ENCODE peak calls at places on chromosomes 12 and 14, in five cellular contexts. I is SK-N-SH, Q is HCT116, H is H1, A is HepG2. Y is an unnamed sample. For H3K27me3, the result is how much of the 10 kb centered on the place peaks cover.

GRCh38 chr12:53575502-53576264 is 50.5 kb downstream of the ATF7 start:
- DNase-seq in I (no peak), A (no peak), Q (no peak), H (no peak), Y (no peak)

GRCh38 chr14:68140111-68140741 is 320.6 kb downstream of the RAD51B start:
- DNase-seq in A (peak), H (no peak), I (no peak), Q (peak), Y (peak)

GRCh38 chr14:103130965-103131364 is 7.7 kb downstream of the TNFAIP2 start:
- DNase-seq in H (no peak), I (peak), A (no peak), Q (no peak), Y (no peak)

GRCh38 chr14:77071938-77072388 is 26.1 kb upstream of the CIPC start:
- DNase-seq in A (no peak), Q (peak), H (no peak), I (no peak), Y (no peak)

GRCh38 chr14:100143934-100144333 is 15.5 kb downstream of the DEGS2 start:
- DNase-seq in A (no peak), I (no peak), Q (no peak), H (no peak), Y (no peak)

GRCh38 chr14:101839236-101839635 is 77.7 kb downstream of the PPP2R5C start:
- DNase-seq in I (no peak), Q (no peak), H (no peak), A (no peak), Y (no peak)

GRCh38 chr12:54082402-54082892 is 28.8 kb downstream of the HOXC4 start:
- DNase-seq in I (peak), H (no peak), A (no peak), Q (no peak), Y (no peak)

GRCh38 chr14:91911474-91912032 is 35.9 kb downstream of the FBLN5 start:
- DNase-seq in I (peak), H (peak), Q (peak), A (peak), Y (peak)

GRCh38 chr14:69539631-69540410 is 34.9 kb downstream of the CCDC177 start:
- DNase-seq in Q (no peak), I (no peak), A (no peak), H (no peak), Y (no peak)

GRCh38 chr14:72686101-72686500 is 207.8 kb downstream of the DPF3 start:
- DNase-seq in Q (no peak), A (no peak), I (no peak), H (no peak), Y (no peak)

GRCh38 chr12:32644455-32644854 is 34.6 kb upstream of the DNM1L start:
- DNase-seq in Q (no peak), I (no peak), A (no peak), H (no peak), Y (no peak)

GRCh38 chr12:67025543-67026114 is 243.5 kb upstream of the CAND1 start:
- DNase-seq in H (peak), A (peak), Q (no peak), I (peak), Y (peak)

GRCh38 chr12:8032242-8033152 is at the start of gene FOXJ2:
- DNase-seq in Q (no peak), I (peak), H (no peak), A (peak), Y (peak)

GRCh38 chr14:79781882-79782281 is 429.4 kb downstream of the DIO2 start:
- DNase-seq in H (no peak), I (no peak), Q (no peak), A (no peak), Y (no peak)

DNA sequence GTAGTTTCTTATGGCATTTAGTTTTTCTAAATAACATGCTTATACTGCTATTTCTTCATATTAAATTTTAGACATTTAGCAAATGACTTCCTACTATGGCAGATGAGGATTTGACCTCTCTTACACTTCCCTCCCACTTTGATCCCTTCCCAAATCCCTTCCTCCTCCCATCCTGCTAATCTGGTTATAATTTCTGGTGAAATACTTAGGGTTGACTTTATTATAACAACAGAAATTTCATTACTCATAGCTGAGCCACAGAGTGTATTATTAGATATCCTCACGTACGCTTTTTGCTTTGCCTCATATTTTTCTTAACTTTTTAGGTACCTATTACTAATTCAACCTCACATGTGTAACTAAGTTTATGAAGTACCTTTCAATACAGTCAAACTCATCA is 94.5 kb downstream of the SLC41A2 start:
- DNase-seq in I (no peak), Q (no peak), A (no peak), H (no peak), Y (no peak)
- TF ChIP-seq YY1 in I (no peak), Q (no peak), A (no peak), H (no peak), Y (no peak)

GRCh38 chr12:116881325-116881866 is at the start of gene HRK:
- DNase-seq in H (no peak), Q (no peak), I (no peak), A (no peak), Y (no peak)

GRCh38 chr12:116879509-116880212 is 1.6 kb downstream of the HRK start:
- DNase-seq in A (no peak), I (peak), H (no peak), Q (no peak), Y (no peak)

GRCh38 chr12:116878567-116879508 is 2.4 kb downstream of the HRK start:
- DNase-seq in Q (no peak), H (no peak), I (peak), A (no peak), Y (no peak)

GRCh38 chr12:116880817-116881324 is 370 bp downstream of the HRK start:
- DNase-seq in H (peak), I (peak), A (peak), Q (no peak), Y (no peak)

GRCh38 chr12:116880213-116880816 is 926 bp downstream of the HRK start:
- DNase-seq in H (no peak), A (no peak), Q (no peak), I (peak), Y (no peak)
- H3K27me3 ChIP-seq in H (half or more), A (under half), Q (under half), I (under half), Y (half or more)

DNA sequence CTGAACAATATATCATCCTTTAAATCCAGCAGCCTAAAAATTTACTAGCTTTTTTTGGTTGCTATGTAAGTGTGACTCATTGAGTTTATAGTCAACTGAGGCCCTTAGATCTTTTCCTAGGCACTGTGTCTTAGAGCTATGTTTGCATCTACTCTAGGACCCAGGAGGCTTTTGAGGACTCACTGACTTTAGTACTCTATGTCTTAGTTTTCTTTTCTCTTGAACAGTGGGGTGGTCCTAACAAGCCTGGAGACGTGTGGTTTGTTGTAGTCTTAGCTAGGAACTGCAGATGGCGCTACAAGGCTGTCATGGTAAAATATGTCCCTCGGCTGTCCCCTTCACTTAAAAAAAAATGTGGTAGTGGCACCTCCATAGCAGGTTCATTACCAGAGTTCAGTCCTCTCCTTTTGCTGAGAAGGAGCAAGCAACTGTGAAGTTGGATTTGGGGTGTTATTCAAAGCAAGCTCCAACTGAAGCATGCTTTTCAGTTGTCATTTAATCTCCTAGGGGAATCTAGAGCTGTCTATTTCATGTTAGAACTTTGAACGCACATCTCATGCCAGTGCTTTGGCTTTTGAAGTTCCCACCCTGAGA is 8.6 kb upstream of the SPATS2 start:
- DNase-seq in I (peak), H (no peak), A (peak), Q (peak), Y (no peak)
- H3K9ac ChIP-seq in I (peak), H (no peak), A (peak), Q (peak), Y (no peak)

GRCh38 chr14:54567224-54567633 is 301 bp downstream of the SAMD4A start:
- DNase-seq in H (no peak), A (no peak), Q (no peak), I (peak), Y (no peak)

GRCh38 chr14:54567634-54568561 is 970 bp downstream of the SAMD4A start:
- DNase-seq in Q (no peak), A (peak), H (no peak), I (peak), Y (peak)

GRCh38 chr14:54565236-54566151 is 1.4 kb upstream of the SAMD4A start:
- DNase-seq in H (no peak), Q (peak), A (peak), I (peak), Y (peak)

GRCh38 chr14:54566152-54566409 is 847 bp upstream of the SAMD4A start:
- DNase-seq in H (no peak), I (no peak), A (no peak), Q (no peak), Y (no peak)

DNA sequence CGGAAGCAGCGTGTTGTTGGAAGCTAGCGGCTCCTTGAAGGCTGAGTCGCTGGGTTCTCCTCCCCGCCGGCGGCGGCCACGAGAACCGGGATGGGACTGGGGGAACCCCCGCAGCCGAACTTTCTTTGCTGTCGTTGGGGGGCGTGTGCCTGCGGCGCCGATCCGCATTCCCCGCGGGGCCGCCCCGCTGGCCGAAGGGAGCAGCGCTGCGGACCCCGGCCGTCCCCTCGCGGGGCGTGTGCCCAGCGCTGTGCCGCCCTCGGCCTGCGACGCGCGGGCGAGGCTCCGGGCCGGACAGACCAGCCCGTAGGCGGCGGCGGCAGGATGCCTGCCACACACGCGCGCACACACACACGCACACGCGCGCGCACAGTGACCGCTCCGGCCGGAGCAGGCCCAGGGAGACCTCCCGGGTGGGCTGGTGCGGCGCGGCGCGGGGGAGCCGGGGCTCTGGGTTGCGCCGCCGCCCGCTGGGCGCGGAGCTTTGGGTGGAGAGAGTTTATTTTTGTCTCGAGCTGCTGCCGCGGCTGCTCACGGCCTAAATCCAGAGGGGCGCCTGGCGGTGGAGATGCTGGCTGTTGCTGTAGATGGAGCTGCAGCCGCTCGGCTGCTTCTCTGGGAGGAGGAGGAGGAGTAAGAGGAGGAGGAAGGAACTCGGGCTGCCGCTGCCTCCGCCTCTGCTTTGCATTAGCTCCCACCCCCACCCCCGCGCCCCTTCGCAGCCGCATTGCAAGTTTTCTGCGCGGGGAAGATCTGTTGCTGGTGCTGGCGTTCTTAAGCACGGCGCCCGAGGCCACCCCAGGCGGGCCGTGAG is at the start of gene SAMD4A:
- DNase-seq in I (peak), Q (no peak), H (no peak), A (peak), Y (peak)
- TF ChIP-seq YY1 in I (no peak), Q (no peak), H (no peak), A (no peak), Y (no peak)

DNA sequence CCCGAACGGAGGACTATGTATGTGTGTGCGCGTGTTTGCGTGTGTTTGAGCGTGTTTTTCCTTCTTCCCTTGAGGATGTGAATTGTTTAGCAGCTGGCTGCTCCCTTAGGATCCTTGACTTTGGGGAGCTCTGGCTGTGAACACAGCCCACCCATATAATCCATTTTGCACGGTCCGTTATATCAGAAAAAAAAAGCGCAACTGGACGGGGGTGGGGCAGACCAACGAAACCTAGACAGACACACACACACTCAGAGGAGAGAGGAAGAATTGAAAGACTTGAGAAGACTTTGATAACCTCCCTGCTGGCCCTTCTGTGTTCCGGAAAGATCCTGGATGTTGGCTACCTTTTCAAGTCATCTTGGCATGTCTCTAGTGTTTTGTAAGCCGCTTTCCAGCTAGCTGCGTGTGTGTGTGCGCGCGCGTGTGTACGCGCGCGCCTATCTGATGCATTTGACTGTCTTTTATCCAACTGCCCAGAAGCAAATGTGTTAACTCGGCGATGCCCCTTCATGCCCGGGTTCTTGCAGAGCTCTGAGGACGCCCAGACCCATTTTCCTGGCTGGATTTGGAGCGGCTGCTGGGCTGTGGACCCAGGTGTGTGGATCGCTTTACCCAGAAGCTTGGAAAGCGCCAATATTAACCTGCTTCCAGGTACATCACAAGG is 576 bp downstream of the LRFN5 start:
- DNase-seq in H (no peak), A (no peak), Q (no peak), I (no peak), Y (no peak)
- H3K27me3 ChIP-seq in H (under half), A (under half), Q (under half), I (under half), Y (half or more)

GRCh38 chr14:104319489-104320241 is 181.3 kb downstream of the KIF26A start:
- DNase-seq in A (no peak), Q (no peak), I (no peak), H (no peak), Y (no peak)
- H3K9ac ChIP-seq in A (no peak), Q (no peak), I (no peak), H (no peak), Y (no peak)

DNA sequence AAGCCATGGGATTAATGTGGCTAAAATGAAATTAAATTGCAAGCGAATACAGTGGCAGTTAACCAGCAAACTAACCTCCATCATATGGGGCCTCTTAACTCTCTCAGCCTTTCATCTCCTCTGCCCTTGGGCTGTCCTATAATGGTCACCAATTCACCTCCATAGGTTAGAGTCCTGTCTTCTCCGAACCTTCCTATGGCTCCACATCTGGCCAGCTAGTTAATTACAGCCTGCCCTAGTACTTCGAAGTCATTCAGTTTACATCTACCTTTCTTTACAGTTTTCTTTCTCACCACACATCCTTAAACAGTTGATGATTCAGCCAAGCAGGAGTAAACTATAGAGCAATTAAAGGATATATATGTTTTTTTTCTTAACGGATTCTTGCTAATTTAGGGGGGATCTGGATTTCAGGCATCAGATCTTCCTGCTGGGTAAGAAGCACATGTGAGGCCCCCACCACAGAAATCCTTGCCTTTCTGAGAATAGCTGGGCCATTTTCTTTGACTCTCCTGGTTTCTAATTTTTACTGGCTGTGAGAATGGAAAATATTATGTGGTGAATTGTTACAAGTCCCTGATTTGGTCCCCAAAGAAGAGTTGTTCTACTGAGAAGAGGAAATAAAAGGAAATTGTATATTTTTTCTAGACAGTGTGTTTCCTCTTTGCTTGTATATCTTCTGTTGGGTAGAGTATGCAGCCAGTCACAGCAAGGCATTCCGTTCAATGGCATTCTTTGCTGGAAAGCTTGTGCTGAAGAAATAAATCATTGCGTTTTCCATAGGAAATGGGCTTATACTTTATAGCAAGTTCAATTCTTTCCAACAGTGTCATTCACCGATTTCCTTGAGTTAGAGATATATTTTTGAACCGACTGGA is 16.7 kb downstream of the HMGA2 start:
- DNase-seq in H (no peak), I (no peak), A (no peak), Q (no peak), Y (no peak)
- TF ChIP-seq YY1 in H (no peak), I (no peak), A (no peak), Q (no peak), Y (no peak)

GRCh38 chr14:105475916-105476845 is 1.6 kb downstream of the CRIP2 start:
- DNase-seq in H (no peak), I (peak), A (peak), Q (no peak), Y (no peak)
- H3K27me3 ChIP-seq in H (half or more), I (under half), A (under half), Q (under half), Y (under half)

DNA sequence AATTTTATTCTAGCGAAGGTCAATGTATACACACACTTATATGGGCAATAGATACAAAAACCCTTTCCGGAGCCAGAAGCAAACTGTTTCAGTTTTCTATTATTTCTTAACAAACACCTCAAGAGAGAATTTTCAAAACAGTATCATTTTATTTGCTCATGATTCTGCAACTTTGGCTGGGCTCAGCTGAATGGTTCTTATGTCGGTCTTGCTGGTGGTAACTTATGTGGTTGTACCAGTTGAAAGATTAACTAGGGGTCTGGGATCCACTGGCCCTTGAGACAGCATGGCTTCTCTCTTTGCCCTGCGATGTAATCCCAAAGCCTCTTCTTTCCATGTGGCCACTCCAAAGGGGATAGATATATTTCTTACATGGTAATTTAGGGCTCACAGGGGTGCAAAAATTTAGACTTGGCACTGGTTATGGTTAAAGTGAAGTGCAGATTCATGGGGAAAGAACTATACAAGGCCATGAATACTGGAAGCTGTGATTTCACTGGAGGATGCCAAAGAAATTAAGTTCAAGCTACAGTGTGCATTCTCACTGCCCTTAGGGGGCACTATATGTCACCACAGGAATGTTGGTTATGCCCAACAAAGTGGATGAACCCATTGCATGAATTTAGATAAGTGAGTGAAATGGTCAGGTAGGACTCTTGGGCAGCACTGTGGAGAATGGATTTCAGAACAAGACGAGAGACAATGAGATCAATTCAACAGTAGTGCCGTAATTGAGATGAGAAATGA is 94.3 kb upstream of the NAV3 start:
- DNase-seq in I (no peak), A (no peak), Q (no peak), H (no peak), Y (no peak)
- H3K9ac ChIP-seq in I (no peak), A (no peak), Q (no peak), H (no peak), Y (no peak)

GRCh38 chr12:25051583-25052190 is 102.8 kb upstream of the BCAT1 start:
- DNase-seq in H (no peak), Q (no peak), A (no peak), I (no peak), Y (no peak)
- TF ChIP-seq YY1 in H (no peak), Q (no peak), A (no peak), I (no peak), Y (no peak)